ENCODE peak calls at places on chromosomes 11 and 22, in nine cellular contexts. M is progenitor cell of endocrine pancreas, S is fibroblast of mammary gland, P is erythroblast, T is tibial artery, E is posterior vena cava, W is nucleus accumbens, L is NCI-H2029, U is WTC11. B is an unnamed sample.

GRCh38 chr11:27926056-27926455 is 181.9 kb downstream of the KIF18A start:
- DNase-seq in T (no peak), U (no peak), P (no peak), W (no peak), E (no peak), S (no peak), M (no peak), L (no peak), B (no peak)

GRCh38 chr11:35083181-35084061 is 55.5 kb upstream of the CD44 start:
- DNase-seq in S (peak; percentile 99), T (peak; percentile 53), L (no peak), E (peak; percentile 90), W (peak; percentile 1), P (peak; percentile 19), M (no peak), U (no peak), B (no peak)

GRCh38 chr22:48142388-48142787 is 1379.9 kb downstream of the TBC1D22A start:
- DNase-seq in M (no peak), W (no peak), E (no peak), P (no peak), T (no peak), U (no peak), S (no peak), L (no peak), B (no peak)

GRCh38 chr22:40463727-40464126 is 93.3 kb downstream of the SGSM3 start:
- DNase-seq in L (no peak), W (no peak), E (no peak), T (no peak), P (no peak), S (no peak), M (no peak), U (no peak), B (no peak)

GRCh38 chr11:94851864-94852581 is 83.9 kb downstream of the AMOTL1 start:
- DNase-seq in M (no peak), T (no peak), P (no peak), L (no peak), S (no peak), U (no peak), W (no peak), E (no peak), B (no peak)

GRCh38 chr11:57111646-57112045 is 70.1 kb upstream of the LRRC55 start:
- DNase-seq in W (no peak), L (no peak), M (no peak), E (no peak), S (no peak), P (no peak), U (no peak), T (no peak), B (no peak)

GRCh38 chr11:129321076-129321475 is 54.6 kb upstream of the BARX2 start:
- DNase-seq in P (no peak), L (no peak), W (no peak), T (no peak), S (no peak), E (no peak), U (no peak), M (no peak), B (no peak)

GRCh38 chr11:121476379-121477032 is 23.7 kb upstream of the SORL1-AS1 start:
- DNase-seq in M (no peak), L (peak; percentile 94), P (no peak), U (no peak), T (no peak), S (no peak), W (no peak), E (no peak), B (no peak)

GRCh38 chr11:62005231-62005661 is 37.8 kb upstream of the FTH1 start:
- DNase-seq in M (no peak), W (no peak), L (no peak), T (no peak), U (no peak), S (no peak), P (no peak), E (no peak), B (no peak)

GRCh38 chr11:15258433-15259350 is 144.0 kb downstream of the INSC start:
- DNase-seq in U (no peak), W (no peak), S (peak; percentile 64), E (no peak), T (no peak), M (no peak), L (peak; percentile 65), P (no peak), B (peak; percentile 66)

GRCh38 chr11:13368041-13368446 is 90.5 kb downstream of the BMAL1 start:
- DNase-seq in T (no peak), W (peak; percentile 16), L (no peak), P (no peak), S (no peak), U (no peak), M (no peak), E (no peak), B (no peak)

GRCh38 chr11:116913000-116913399 is 75.6 kb upstream of the APOA1 start:
- DNase-seq in P (no peak), M (no peak), T (no peak), L (no peak), S (peak; percentile 90), U (no peak), E (no peak), W (no peak), B (no peak)

GRCh38 chr11:74725701-74726100 is 5.5 kb downstream of the CHRDL2 start:
- DNase-seq in E (no peak), U (no peak), M (no peak), P (no peak), T (no peak), L (no peak), S (no peak), W (no peak), B (no peak)

GRCh38 chr22:47335958-47336357 is 573.5 kb downstream of the TBC1D22A start:
- DNase-seq in M (no peak), S (no peak), T (no peak), W (no peak), E (no peak), L (no peak), U (no peak), P (no peak), B (no peak)

GRCh38 chr11:8084352-8084751 is 3.3 kb downstream of the TUB start:
- DNase-seq in M (no peak), T (no peak), S (no peak), U (no peak), L (no peak), P (no peak), W (no peak), E (no peak), B (no peak)

B was measured in RKO.